ENCODE peak calls at places on chromosome 3, in six cellular contexts. D is body of pancreas, Z is left lung, M is breast epithelium, P is upper lobe of right lung, W is DND-41. O is an unnamed sample. For H3K4me1, the result is how much of the 10 kb centered on the place peaks cover.

GRCh38 chr3:52052831-52053306 is 3.5 kb downstream of the DUSP7 start:
- DNase-seq in D (peak), Z (peak), M (peak), P (peak), W (no peak), O (peak)

GRCh38 chr3:113685956-113686721 is 10.3 kb downstream of the USF3 start:
- DNase-seq in D (no peak), Z (no peak), M (no peak), P (no peak), W (no peak), O (no peak)

GRCh38 chr3:110457508-110457907 is 614.1 kb upstream of the NECTIN3 start:
- DNase-seq in D (no peak), Z (no peak), M (no peak), P (no peak), W (no peak), O (no peak)

GRCh38 chr3:101200461-101200860 is 119.9 kb downstream of the IMPG2 start:
- DNase-seq in D (no peak), Z (no peak), M (no peak), P (no peak), W (no peak), O (no peak)

GRCh38 chr3:141330718-141331369 is 37.5 kb upstream of the ZBTB38 start:
- DNase-seq in D (no peak), Z (no peak), M (no peak), P (no peak), W (no peak), O (no peak)

GRCh38 chr3:143974181-143974876 is 2.7 kb downstream of the DIPK2A start:
- DNase-seq in D (no peak), Z (no peak), M (no peak), P (no peak), W (no peak), O (no peak)

GRCh38 chr3:152026033-152026556 is 152.7 kb downstream of the SUCNR1 start:
- DNase-seq in D (no peak), Z (no peak), M (no peak), P (no peak), W (no peak), O (no peak)

GRCh38 chr3:78900879-78901278 is 866.9 kb downstream of the ROBO1 start:
- DNase-seq in D (no peak), Z (no peak), M (no peak), P (no peak), W (no peak), O (no peak)

GRCh38 chr3:163474766-163475165 is 1603.5 kb downstream of the SI start:
- DNase-seq in D (no peak), Z (no peak), M (no peak), P (no peak), W (no peak), O (no peak)

GRCh38 chr3:156158656-156159295 is 38.4 kb downstream of the KCNAB1 start:
- DNase-seq in D (no peak), Z (no peak), M (no peak), P (no peak), W (no peak), O (no peak)

GRCh38 chr3:155185623-155186022 is 105.5 kb downstream of the MME start:
- DNase-seq in D (no peak), Z (no peak), M (no peak), P (no peak), W (no peak), O (no peak)

GRCh38 chr3:51539291-51539891 is 872 bp downstream of the RAD54L2 start:
- DNase-seq in D (peak), Z (peak), M (no peak), P (no peak), W (peak), O (peak)

GRCh38 chr3:176141837-176142236 is 1055.4 kb downstream of the TBL1XR1 start:
- DNase-seq in D (no peak), Z (no peak), M (no peak), P (no peak), W (no peak), O (no peak)

GRCh38 chr3:171791695-171792082 is 18.6 kb downstream of the PLD1 start:
- DNase-seq in D (no peak), Z (no peak), M (no peak), P (no peak), W (no peak), O (no peak)

GRCh38 chr3:16372362-16373269 is 107.6 kb downstream of the OXNAD1 start:
- DNase-seq in D (no peak), Z (no peak), M (no peak), P (no peak), W (no peak), O (no peak)

GRCh38 chr3:45872569-45872968 is 13.8 kb upstream of the CCR9 start:
- DNase-seq in D (no peak), Z (no peak), M (no peak), P (no peak), W (peak), O (no peak)

GRCh38 chr3:114519415-114519814 is 225.6 kb downstream of the TIGIT start:
- DNase-seq in D (peak), Z (no peak), M (no peak), P (no peak), W (no peak), O (peak)

GRCh38 chr3:34919025-34919424 is 720.3 kb upstream of the ARPP21 start:
- DNase-seq in D (no peak), Z (no peak), M (no peak), P (no peak), W (no peak), O (no peak)

GRCh38 chr3:167740961-167741587 is 5.6 kb downstream of the SERPINI1 start:
- DNase-seq in D (peak), Z (no peak), M (no peak), P (no peak), W (peak), O (peak)

GRCh38 chr3:189567322-189567721 is 63.9 kb upstream of the TP63 start:
- DNase-seq in D (no peak), Z (no peak), M (no peak), P (no peak), W (no peak), O (no peak)

GRCh38 chr3:13296662-13297061 is 123.5 kb downstream of the NUP210 start:
- DNase-seq in D (peak), Z (no peak), M (no peak), P (peak), W (peak), O (no peak)

GRCh38 chr3:124140751-124141150 is 148.8 kb upstream of the ROPN1 start:
- DNase-seq in D (no peak), Z (no peak), M (no peak), P (no peak), W (no peak), O (no peak)

GRCh38 chr3:179957264-179957845 is 79.4 kb downstream of the PEX5L start:
- DNase-seq in D (no peak), Z (no peak), M (no peak), P (no peak), W (peak), O (no peak)

GRCh38 chr3:110165344-110165743 is 828.0 kb upstream of the DPPA4 start:
- DNase-seq in D (no peak), Z (no peak), M (no peak), P (no peak), W (no peak), O (no peak)

GRCh38 chr3:45976191-45977091 is 19.2 kb downstream of the FYCO1 start:
- DNase-seq in D (no peak), Z (no peak), M (no peak), P (no peak), W (peak), O (no peak)

GRCh38 chr3:8069981-8070380 is 431.6 kb upstream of the LMCD1 start:
- DNase-seq in D (no peak), Z (no peak), M (no peak), P (no peak), W (no peak), O (no peak)

GRCh38 chr3:46700772-46701171 is 420 bp upstream of the TMIE start:
- DNase-seq in D (peak), Z (no peak), M (no peak), P (peak), W (no peak), O (no peak)

GRCh38 chr3:157572559-157573270 is 69.5 kb upstream of the VEPH1 start:
- DNase-seq in D (peak), Z (no peak), M (no peak), P (no peak), W (peak), O (peak)

GRCh38 chr3:62732183-62732904 is 142.9 kb downstream of the CADPS start:
- DNase-seq in D (no peak), Z (no peak), M (no peak), P (no peak), W (no peak), O (no peak)

GRCh38 chr3:40720863-40721262 is 196.1 kb downstream of the ZNF621 start:
- DNase-seq in D (no peak), Z (no peak), M (no peak), P (no peak), W (no peak), O (no peak)

GRCh38 chr3:124157748-124158147 is 165.8 kb upstream of the ROPN1 start:
- DNase-seq in D (no peak), Z (no peak), M (no peak), P (no peak), W (no peak), O (no peak)

GRCh38 chr3:133927543-133928066 is 31.9 kb upstream of the RAB6B start:
- DNase-seq in D (peak), Z (no peak), M (no peak), P (peak), W (no peak), O (peak)

GRCh38 chr3:112134335-112135124 is 1.5 kb upstream of the GCSAM start:
- DNase-seq in D (peak), Z (no peak), M (no peak), P (no peak), W (no peak), O (no peak)

GRCh38 chr3:4954256-4955000 is 24.8 kb upstream of the BHLHE40 start:
- DNase-seq in D (no peak), Z (no peak), M (no peak), P (no peak), W (no peak), O (no peak)

DNA sequence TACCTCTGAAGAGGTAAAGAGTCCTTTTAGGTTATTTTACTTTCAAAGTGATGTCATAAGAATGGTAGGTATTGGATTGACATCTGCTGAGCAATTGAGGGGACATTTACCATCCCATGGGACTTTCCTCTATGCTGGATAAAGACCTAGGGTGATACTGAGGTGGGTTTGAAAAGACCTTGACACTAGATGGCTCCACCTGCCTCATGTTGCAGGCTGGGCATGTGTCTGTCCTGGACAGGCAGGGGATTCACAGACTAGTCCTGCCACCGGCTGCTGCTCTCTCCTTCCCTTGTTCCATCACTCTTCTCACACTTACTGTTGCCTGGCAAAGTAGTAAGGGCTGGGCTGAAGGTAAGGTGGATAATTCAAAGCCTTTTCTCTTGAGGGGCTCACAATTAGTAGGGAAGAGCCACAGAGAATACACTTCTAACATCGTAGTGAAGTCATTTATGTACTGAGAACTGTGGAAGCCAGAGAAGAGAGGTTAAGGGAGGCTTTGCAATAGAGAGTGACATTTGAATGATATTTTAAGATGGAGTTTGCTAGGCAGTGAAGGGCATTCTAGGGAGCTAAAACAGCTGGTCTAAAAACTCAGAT is 27.7 kb downstream of the TRAK1 start:
- DNase-seq in D (peak), Z (no peak), M (peak), P (no peak), W (peak), O (peak)
- TF ChIP-seq CTCF in D (no peak), Z (no peak), M (peak), P (peak), W (peak), O (peak)

GRCh38 chr3:187024561-187025226 is 94.4 kb downstream of the ST6GAL1 start:
- DNase-seq in D (no peak), Z (no peak), M (no peak), P (no peak), W (no peak), O (no peak)
- H3K4me1 ChIP-seq in D (under half), Z (under half), M (under half), P (under half), W (under half), O (under half)

GRCh38 chr3:162287600-162287999 is 791.0 kb downstream of the OTOL1 start:
- DNase-seq in D (no peak), Z (no peak), M (no peak), P (no peak), W (no peak), O (no peak)

DNA sequence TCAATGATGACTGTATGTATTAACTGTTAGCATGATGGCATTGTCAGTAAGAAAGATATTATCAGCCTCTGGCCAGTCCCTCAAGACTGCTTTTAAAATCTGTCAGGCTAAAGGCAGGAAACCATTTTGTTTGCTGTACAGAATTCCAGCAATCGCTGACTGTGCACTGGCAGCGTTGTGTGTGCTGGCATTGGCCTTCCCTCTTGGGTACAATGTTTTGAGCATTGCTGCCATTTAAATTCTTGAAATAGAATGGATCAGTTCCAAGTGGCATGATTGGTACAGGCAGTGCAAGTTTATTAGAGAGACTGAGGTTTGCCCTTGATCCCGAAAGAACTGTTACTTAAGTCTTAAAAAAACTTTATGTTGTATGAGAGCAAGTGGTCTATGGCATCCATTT is 788.6 kb downstream of the OTOL1 start:
- DNase-seq in D (no peak), Z (no peak), M (no peak), P (no peak), W (no peak), O (no peak)
- H3K27ac ChIP-seq in D (no peak), Z (no peak), M (no peak), P (no peak), W (peak), O (no peak)

DNA sequence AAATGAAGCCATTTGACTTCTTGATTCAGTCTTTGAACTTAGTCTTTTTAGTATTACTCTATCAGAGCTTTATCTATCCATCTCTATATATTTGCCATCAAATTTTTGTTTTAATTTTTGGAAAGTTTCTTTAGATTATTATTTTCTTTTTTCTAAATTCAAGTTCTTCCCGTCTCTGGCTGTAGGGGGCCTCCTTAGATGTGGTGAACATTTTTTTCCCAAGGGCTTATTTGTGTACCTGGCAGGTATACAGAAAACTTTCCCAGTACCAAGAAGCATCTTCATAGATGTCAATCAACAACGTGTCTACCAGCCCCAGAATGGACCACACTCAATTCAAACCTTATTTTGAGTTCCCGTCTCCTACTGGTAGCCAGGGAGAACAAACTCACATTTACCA is 486.8 kb upstream of the CNTN4 start:
- DNase-seq in D (no peak), Z (no peak), M (no peak), P (no peak), W (no peak), O (no peak)
- TF ChIP-seq CTCF in D (no peak), Z (no peak), M (no peak), P (no peak), W (no peak), O (no peak)

DNA sequence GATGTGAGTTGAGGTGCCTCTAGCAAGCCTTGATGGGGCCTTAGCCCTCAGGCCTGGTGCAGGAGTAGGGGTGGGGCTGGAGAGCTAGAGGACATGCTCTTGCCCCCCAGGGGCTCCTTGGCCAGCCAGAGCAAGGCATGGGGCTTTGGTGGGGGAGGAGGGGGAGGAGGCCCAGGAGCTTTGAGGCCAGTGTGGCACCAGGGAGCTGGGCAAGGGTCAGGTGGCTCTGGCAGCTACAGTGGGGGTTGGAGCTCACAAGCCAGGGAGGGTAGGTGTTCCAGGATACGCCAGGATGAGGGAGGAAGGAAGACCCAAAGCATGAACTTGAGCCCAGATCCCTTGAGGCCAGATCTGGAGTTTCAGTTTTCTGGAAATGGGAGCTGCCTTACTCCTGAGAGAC is 8.4 kb downstream of the SEMA3F start:
- DNase-seq in D (no peak), Z (no peak), M (no peak), P (no peak), W (no peak), O (no peak)
- H3K4me1 ChIP-seq in D (under half), Z (half or more), M (under half), P (half or more), W (under half), O (under half)

GRCh38 chr3:117532268-117532667 is 822.7 kb downstream of the TUSC7 start:
- DNase-seq in D (no peak), Z (no peak), M (no peak), P (no peak), W (no peak), O (no peak)
- H3K27ac ChIP-seq in D (no peak), Z (no peak), M (no peak), P (no peak), W (no peak), O (no peak)